ENCODE peak calls at places on chromosomes 2 and 18, in ten cellular contexts. V is heart right ventricle; E is A549; D is CD8-positive, alpha-beta T cell; W is prostate gland; C is thoracic aorta; X is ovary; P is adrenal gland; U is right cardiac atrium; T is fibroblast of lung. G is an unnamed sample. For H3K4me1, the result is how much of the 10 kb centered on the place peaks cover.

GRCh38 chr18:55585586-55586521 is 2.1 kb downstream of the TCF4 start:
- DNase-seq in T (peak), V (no peak), D (no peak), X (no peak), U (peak), W (no peak), E (no peak), P (no peak), C (no peak), G (peak)

GRCh38 chr18:62486290-62486964 is 36.4 kb upstream of the ZCCHC2 start:
- DNase-seq in C (no peak), D (no peak), E (peak), U (no peak), T (no peak), X (no peak), V (no peak), W (no peak), P (no peak), G (no peak)

GRCh38 chr18:70036168-70036567 is 88.5 kb upstream of the CD226 start:
- DNase-seq in W (no peak), C (no peak), X (no peak), V (no peak), T (no peak), U (no peak), P (no peak), D (no peak), E (no peak), G (no peak)

GRCh38 chr2:147100406-147101035 is 744.3 kb upstream of the ACVR2A start:
- DNase-seq in C (no peak), E (no peak), D (no peak), V (no peak), T (peak), P (no peak), U (no peak), X (no peak), W (no peak), G (no peak)

GRCh38 chr2:169080250-169081035 is 11.1 kb downstream of the DHRS9 start:
- DNase-seq in C (no peak), D (no peak), E (no peak), V (no peak), W (no peak), U (no peak), T (no peak), P (no peak), X (no peak), G (no peak)

GRCh38 chr2:121947681-121948080 is 192.2 kb downstream of the TSN start:
- DNase-seq in C (no peak), T (no peak), U (no peak), X (no peak), V (no peak), D (no peak), P (no peak), W (no peak), E (no peak), G (no peak)

GRCh38 chr2:20137131-20137571 is 85.7 kb upstream of the LAPTM4A start:
- DNase-seq in X (peak), V (no peak), W (no peak), E (no peak), D (no peak), T (no peak), P (no peak), U (no peak), C (no peak), G (no peak)

GRCh38 chr2:135689679-135690078 is 52.0 kb upstream of the UBXN4 start:
- DNase-seq in D (no peak), X (no peak), W (no peak), T (no peak), E (no peak), C (no peak), P (no peak), U (no peak), V (no peak), G (no peak)

GRCh38 chr2:119531292-119531691 is 7.0 kb upstream of the SCTR start:
- DNase-seq in W (no peak), U (no peak), E (peak), C (no peak), D (no peak), P (no peak), X (no peak), V (no peak), T (no peak), G (no peak)

GRCh38 chr2:222797308-222797707 is 63.5 kb upstream of the ACSL3 start:
- DNase-seq in C (no peak), V (no peak), W (no peak), U (no peak), E (peak), T (peak), X (no peak), D (no peak), P (no peak), G (no peak)

GRCh38 chr2:25338401-25338800 is 3.3 kb downstream of the DNMT3A start:
- DNase-seq in C (no peak), E (no peak), X (no peak), W (no peak), U (no peak), P (no peak), D (no peak), V (no peak), T (no peak), G (no peak)

GRCh38 chr2:239151201-239152131 is 249.4 kb downstream of the HDAC4 start:
- DNase-seq in X (peak), T (no peak), P (peak), D (no peak), U (no peak), E (no peak), C (no peak), W (peak), V (no peak), G (peak)

GRCh38 chr2:9230051-9230802 is 23.6 kb downstream of the ASAP2 start:
- DNase-seq in U (peak), C (no peak), E (no peak), X (no peak), D (no peak), V (peak), W (no peak), T (peak), P (no peak), G (peak)

GRCh38 chr2:213129311-213129710 is 22.1 kb downstream of the IKZF2 start:
- DNase-seq in P (no peak), W (no peak), U (no peak), V (no peak), D (no peak), T (no peak), E (no peak), X (no peak), C (no peak), G (no peak)

GRCh38 chr2:167215595-167215994 is 327.3 kb downstream of the XIRP2 start:
- DNase-seq in V (no peak), D (no peak), P (no peak), E (no peak), T (no peak), U (no peak), C (no peak), W (no peak), X (no peak), G (no peak)

GRCh38 chr18:56200381-56200831 is 438.0 kb downstream of the TXNL1 start:
- DNase-seq in X (no peak), E (peak), T (peak), D (no peak), V (no peak), W (no peak), P (no peak), C (no peak), U (no peak), G (no peak)

GRCh38 chr2:65749549-65749948 is 317.1 kb upstream of the SPRED2 start:
- DNase-seq in V (no peak), U (no peak), T (peak), C (no peak), X (no peak), E (no peak), W (no peak), P (no peak), D (no peak), G (no peak)

GRCh38 chr2:101759162-101759561 is 61.7 kb downstream of the MAP4K4 start:
- DNase-seq in D (no peak), C (peak), W (no peak), U (peak), T (peak), X (no peak), P (no peak), V (no peak), E (peak), G (no peak)

DNA sequence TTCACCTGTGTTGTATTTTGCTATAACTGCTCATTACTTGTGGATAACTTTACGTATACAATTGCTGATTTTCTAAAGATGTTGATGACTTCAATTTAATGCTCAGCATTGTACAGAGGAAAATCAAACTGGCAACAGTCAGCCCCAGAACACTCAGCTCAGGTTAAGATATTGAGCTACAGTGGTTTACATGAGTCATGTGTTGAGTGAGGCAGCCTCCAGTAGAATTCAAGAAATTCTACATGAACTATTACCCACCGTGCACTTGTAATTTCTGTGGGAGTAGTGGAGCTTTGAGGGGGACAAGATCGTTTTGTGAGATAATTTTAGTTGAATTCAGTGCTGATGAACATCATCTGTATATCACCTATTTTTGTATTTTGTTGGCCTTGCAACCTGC is 292.3 kb downstream of the ALPK2 start:
- DNase-seq in V (no peak), P (no peak), E (no peak), W (no peak), D (no peak), T (no peak), C (no peak), X (no peak), U (no peak), G (no peak)
- H3K4me1 ChIP-seq in V (under half), P (under half), E (under half), W (under half), D (under half), T (under half), C (under half), X (under half), U (under half), G (under half)

GRCh38 chr2:226066873-226067272 is 667.4 kb downstream of the NYAP2 start:
- DNase-seq in C (no peak), T (no peak), D (no peak), E (no peak), V (no peak), U (no peak), X (no peak), P (no peak), W (no peak), G (no peak)

GRCh38 chr2:226060228-226060627 is 660.7 kb downstream of the NYAP2 start:
- DNase-seq in X (no peak), U (no peak), P (no peak), W (no peak), T (no peak), D (no peak), V (no peak), C (no peak), E (no peak), G (no peak)

GRCh38 chr2:226066391-226066790 is 666.9 kb downstream of the NYAP2 start:
- DNase-seq in P (no peak), X (no peak), U (no peak), C (no peak), V (no peak), D (no peak), T (no peak), E (no peak), W (no peak), G (no peak)

GRCh38 chr2:226057914-226058313 is 658.4 kb downstream of the NYAP2 start:
- DNase-seq in P (no peak), E (no peak), T (no peak), U (no peak), C (no peak), W (no peak), D (no peak), V (no peak), X (no peak), G (no peak)

DNA sequence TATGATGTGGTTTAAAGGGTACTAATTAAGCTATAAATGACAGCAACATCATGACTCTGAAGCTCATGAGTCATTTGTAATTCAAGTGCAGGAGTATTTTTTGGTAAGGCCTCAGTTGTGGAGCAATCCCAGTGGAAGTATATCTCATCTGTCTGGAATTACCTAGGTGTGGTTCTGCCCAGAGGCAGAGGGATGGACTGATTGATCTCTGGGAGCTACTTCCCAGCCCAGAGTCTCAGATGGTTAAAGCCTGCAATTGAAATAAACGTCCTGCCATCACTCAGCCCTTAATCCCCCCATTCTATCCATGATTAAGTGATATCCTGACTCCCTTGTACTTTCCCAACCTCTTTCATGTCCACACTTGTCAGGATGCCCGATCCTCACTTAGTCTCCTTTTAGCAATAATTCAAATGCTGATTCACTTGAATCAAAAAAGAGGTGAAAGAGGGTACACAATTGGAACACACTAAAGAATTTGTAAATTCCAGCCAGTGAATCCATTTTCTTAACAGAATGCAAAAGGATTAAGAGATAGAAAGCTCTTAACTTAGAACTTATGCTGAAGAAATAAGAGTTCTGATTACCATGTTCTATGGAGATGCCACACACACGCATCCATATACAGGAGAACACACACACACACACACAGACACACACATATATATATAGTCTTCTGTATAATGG is 664.3 kb downstream of the NYAP2 start:
- DNase-seq in P (no peak), T (peak), W (no peak), E (peak), D (no peak), V (no peak), X (no peak), C (no peak), U (no peak), G (no peak)
- H3K27ac ChIP-seq in P (no peak), T (peak), W (no peak), E (no peak), D (no peak), V (no peak), X (no peak), C (no peak), U (no peak), G (no peak)

GRCh38 chr2:216274194-216274593 is 98.1 kb downstream of the MARCHF4 start:
- DNase-seq in T (no peak), P (peak), E (no peak), W (no peak), U (no peak), D (no peak), C (no peak), V (no peak), X (no peak), G (no peak)
- H3K4me3 ChIP-seq in T (no peak), P (no peak), E (no peak), W (no peak), U (no peak), D (no peak), C (no peak), V (no peak), X (no peak), G (no peak)

DNA sequence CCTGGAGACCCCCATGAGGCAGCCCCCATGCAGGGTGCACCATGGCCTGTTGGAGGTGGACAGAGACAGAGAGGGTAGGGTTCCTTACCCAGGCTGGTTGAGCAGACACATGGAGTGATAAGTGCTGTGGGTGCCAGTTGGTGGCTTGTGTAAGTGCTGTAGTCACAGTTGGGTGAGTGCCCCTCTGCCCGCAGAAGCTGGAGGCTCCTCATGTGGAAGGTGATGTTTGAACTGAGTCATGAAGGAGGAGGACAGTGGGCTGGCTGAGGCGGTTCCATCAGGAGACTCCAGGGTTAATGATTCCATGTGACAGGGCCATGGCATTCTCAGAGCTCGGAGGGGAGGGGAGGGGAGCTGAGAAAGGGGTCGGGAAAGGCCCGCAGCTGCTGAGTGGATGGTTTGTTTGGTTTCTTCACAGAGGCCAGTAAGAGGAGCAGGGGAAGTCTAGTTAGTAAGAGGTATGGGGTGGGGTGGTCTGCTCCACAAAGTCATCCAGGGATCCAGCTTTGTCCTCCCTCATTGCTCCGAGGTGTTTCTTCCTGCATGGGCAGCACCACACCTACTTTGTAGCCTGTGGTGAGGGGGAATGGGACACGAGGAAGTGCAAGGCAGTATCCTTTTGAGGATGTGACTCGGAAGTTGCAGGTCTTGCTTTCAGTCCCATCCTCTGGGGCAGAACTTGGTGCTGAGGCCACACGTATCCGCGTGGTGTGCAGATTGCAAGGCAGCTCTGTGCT is 13.6 kb downstream of the IMPA2 start:
- DNase-seq in V (no peak), E (peak), X (no peak), U (peak), C (no peak), T (peak), W (no peak), P (no peak), D (no peak), G (no peak)
- H3K4me1 ChIP-seq in V (under half), E (half or more), X (under half), U (under half), C (under half), T (under half), W (under half), P (under half), D (under half), G (under half)

DNA sequence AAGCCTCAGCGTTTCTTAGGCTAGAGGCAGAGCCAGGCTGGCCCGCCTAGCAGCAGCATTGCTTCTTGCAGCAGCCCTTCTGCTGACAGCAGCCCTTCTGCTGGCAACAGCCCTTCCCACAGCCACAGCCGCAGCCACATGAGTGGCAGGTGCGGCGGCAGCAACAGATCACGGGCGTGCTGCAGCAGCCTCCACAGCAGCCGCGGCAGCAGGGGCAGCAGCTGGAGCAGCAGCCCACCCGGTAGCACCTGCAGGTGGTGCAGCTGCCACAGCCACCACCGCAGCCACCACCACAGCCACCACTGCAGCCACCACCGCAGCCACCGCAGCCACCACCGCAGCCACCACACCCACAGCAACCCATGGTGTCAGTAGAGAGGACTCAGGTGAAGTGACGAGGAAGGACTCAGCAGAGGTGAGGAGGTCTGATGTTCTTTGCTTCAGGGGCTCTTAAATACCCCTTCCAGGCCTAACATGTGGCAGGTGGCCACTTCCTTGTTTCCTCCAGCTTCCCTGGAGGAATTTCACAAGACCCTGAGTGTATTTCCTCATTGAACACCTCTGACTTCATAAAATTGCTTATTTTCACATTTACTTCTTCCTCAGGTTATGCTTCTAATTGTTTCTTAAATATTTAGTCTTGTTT is at the start of gene SCYGR6:
- DNase-seq in T (no peak), W (no peak), U (no peak), D (no peak), E (no peak), X (no peak), P (no peak), C (no peak), V (no peak), G (peak)
- H3K27ac ChIP-seq in T (no peak), W (no peak), U (no peak), D (no peak), E (no peak), X (no peak), P (no peak), C (no peak), V (no peak), G (no peak)